ENCODE peak calls at places on chromosome 17, in five cellular contexts. E is adipocyte, Q is MM.1S, X is IMR-90, N is PC-3. U is an unnamed sample. For H3K4me1, the result is how much of the 10 kb centered on the place peaks cover.

GRCh38 chr17:19979917-19980770 is 2.5 kb upstream of the AKAP10 start:
- DNase-seq in Q (no peak), X (no peak), N (no peak), E (no peak), U (peak)

GRCh38 chr17:42697108-42697811 is 14.9 kb downstream of the CNTNAP1 start:
- DNase-seq in Q (no peak), N (no peak), X (no peak), E (no peak), U (no peak)

GRCh38 chr17:17506181-17506741 is 10.1 kb upstream of the RASD1 start:
- DNase-seq in E (no peak), X (no peak), Q (no peak), N (no peak), U (peak)

GRCh38 chr17:60947100-60947499 is 269.4 kb downstream of the BCAS3 start:
- DNase-seq in X (peak), N (peak), Q (no peak), E (no peak), U (no peak)

GRCh38 chr17:61247438-61247837 is 152.2 kb upstream of the TBX2 start:
- DNase-seq in E (peak), N (no peak), Q (no peak), X (peak), U (no peak)

GRCh38 chr17:66123163-66123562 is 68.8 kb downstream of the CEP112 start:
- DNase-seq in Q (no peak), E (peak), X (peak), N (peak), U (no peak)

GRCh38 chr17:41651625-41652460 is 27.5 kb upstream of the KRT17 start:
- DNase-seq in Q (no peak), N (no peak), X (no peak), E (no peak), U (peak)

GRCh38 chr17:44847581-44847980 is at the start of gene HIGD1B:
- DNase-seq in E (no peak), X (no peak), N (no peak), Q (no peak), U (no peak)

GRCh38 chr17:64130559-64131001 is 636 bp upstream of the ERN1 start:
- DNase-seq in Q (no peak), N (peak), E (peak), X (peak), U (peak)

DNA sequence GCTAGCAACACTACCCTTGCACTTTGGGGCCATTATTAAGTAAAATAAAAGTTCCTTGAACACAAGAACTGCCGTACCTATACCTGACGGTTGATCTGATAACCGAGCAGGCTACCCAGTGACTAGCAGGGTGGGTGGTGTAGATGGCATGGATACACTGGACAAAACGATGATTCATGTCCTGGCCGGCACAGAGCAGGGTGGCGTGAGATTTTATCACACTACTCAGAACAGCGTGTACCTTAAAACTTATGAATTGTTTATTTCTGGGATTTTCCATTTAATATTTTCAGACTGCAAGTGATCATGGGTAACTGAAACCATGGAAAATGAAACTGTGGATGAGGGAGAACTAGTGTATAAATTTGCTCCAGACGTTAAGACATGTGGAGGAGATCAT is 41.0 kb upstream of the MSI2 start:
- DNase-seq in Q (no peak), N (peak), E (peak), X (no peak), U (no peak)
- H3K9ac ChIP-seq in Q (no peak), N (peak), E (no peak), X (no peak), U (no peak)

DNA sequence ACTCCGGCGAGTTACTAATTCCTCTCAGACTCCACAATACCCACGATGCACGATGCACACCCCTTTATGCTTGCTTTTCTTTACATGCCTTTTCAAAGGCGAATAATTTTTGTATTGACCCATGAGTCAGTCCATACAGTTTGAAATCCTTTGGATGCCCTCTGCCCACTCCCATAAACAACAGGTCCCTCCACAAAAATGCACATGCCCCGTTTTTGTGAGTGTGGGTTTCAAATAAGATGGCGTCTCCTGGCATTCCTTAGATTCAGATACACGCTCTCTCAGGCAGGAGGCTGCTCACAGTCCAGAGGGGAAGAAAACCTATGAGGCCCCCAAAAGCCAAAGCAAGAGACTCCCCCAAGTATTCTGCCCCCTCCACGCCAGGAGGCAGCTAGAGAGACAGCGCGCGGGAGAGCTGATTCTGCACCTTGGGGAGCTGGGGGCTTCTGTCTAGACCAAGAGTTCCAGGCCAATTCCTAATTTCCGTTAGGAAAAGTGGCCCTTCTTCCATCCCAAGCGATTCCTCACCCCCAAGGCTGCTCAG is 19.6 kb upstream of the HOXB9 start:
- DNase-seq in N (no peak), X (no peak), Q (no peak), E (no peak), U (peak)
- H3K4me3 ChIP-seq in N (no peak), X (no peak), Q (no peak), E (no peak), U (peak)

GRCh38 chr17:28940142-28940541 is 11.2 kb downstream of the PHF12 start:
- DNase-seq in X (no peak), N (no peak), E (no peak), Q (no peak), U (no peak)
- H3K4me1 ChIP-seq in X (under half), N (under half), E (half or more), Q (under half), U (under half)

GRCh38 chr17:76932402-76933333 is 64.5 kb downstream of the MGAT5B start:
- DNase-seq in N (no peak), Q (no peak), E (no peak), X (no peak), U (no peak)
- H3K9ac ChIP-seq in N (no peak), Q (no peak), E (no peak), X (no peak), U (no peak)

GRCh38 chr17:81814748-81815645 is 11.0 kb downstream of the GCGR start:
- DNase-seq in E (no peak), N (no peak), X (no peak), Q (no peak), U (no peak)
- H3K4me3 ChIP-seq in E (no peak), N (no peak), X (no peak), Q (no peak), U (no peak)

GRCh38 chr17:68379692-68380677 is 77.3 kb downstream of the WIPI1 start:
- DNase-seq in Q (no peak), E (no peak), X (no peak), N (no peak), U (no peak)

GRCh38 chr17:68379150-68379510 is 78.2 kb downstream of the WIPI1 start:
- DNase-seq in Q (no peak), E (no peak), X (no peak), N (no peak), U (no peak)

GRCh38 chr17:68382582-68383085 is 74.7 kb downstream of the WIPI1 start:
- DNase-seq in X (no peak), E (peak), Q (no peak), N (no peak), U (no peak)

GRCh38 chr17:68383120-68383442 is 74.2 kb downstream of the WIPI1 start:
- DNase-seq in N (no peak), X (no peak), E (no peak), Q (no peak), U (no peak)

DNA sequence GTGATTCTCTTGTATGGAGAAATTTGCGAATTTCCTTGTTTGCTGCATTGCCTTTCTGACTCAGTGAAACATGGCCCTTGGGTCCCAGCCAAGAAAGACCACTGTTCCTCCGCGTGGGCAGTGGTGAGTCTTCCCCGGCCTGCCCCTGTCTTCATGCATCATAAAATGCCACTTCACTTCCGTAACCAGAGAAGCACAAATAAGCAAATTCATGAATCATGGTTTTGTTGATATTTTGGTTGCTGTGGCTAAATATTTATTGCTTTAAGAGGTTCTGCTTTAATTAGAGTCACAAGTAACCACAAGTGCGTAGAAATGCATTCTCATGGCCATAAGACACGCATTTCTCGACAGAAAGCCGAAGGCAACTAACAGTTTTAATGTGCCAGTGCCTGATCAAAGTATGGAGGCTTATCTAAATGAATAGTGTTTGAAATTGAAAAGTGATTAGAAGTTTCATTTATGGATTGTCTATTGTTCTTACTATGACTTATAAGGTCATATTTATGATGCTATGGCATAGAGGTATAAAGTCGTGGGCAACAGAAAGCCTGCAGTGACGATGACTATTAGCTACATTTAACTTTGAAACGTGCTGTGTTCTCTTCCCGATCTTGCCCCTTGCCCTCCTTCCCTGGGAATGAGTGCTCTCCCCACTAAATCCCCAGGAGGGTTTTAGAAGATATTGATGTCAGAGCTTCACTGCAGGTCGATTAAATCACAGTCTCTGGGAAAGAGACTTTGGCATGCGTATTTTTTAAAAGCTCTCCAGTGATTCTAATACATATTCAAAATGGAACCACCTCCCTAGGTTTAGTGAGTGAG is 76.0 kb downstream of the WIPI1 start:
- DNase-seq in X (peak), E (peak), N (peak), Q (no peak), U (no peak)
- H3K4me1 ChIP-seq in X (under half), E (half or more), N (half or more), Q (under half), U (under half)

DNA sequence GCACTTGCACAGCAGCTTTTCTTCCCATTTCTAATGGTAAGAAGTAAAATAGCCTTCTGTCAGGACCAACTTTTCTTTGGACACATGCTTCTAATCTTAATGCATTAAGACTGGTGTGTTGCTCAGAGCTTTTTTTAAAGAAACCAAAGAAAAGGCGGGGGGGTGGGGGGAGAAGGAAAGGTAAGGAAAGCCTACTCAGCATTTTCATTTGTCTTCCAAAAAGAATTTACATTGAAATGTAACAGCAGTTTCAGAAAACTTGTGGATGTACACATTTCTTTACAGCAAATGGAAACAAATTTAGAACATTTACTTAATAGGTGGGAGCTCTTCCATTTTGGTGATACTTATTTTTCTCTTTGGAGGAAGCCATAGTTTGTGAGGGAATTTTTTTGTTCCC is 49.6 kb downstream of the NLK start:
- DNase-seq in X (no peak), Q (no peak), N (no peak), E (no peak), U (no peak)
- H3K9ac ChIP-seq in X (no peak), Q (no peak), N (no peak), E (no peak), U (no peak)

DNA sequence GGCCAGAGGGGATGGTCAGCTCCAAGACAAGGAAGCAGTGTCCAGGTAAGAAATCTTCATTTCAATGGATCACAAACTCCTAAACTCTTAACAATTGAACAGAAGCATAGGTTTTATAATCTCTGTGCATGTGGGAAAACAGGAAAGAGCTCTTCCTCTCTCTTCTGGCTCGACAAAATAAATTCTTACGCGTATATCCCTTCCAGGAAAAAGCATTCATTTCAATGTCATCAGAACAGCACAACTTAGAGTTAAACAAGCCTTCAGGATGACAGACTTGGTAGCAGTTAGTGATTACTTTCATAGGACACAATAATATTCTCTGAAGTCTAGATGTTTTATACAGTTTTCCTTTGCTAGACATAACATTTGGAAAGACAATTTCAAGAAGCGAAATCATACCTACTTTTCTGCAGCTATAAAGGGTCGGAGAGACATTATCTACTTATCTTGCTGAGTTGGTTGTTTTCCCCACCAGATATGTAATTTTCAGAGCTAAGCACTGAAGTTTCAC is 19.3 kb upstream of the SLC35G3 start:
- DNase-seq in Q (no peak), N (no peak), X (no peak), E (no peak), U (no peak)
- H3K4me3 ChIP-seq in Q (no peak), N (no peak), X (no peak), E (no peak), U (no peak)

GRCh38 chr17:1512351-1512750 is 4.1 kb downstream of the INPP5K start:
- DNase-seq in X (no peak), Q (no peak), N (no peak), E (no peak), U (no peak)
- H3K4me1 ChIP-seq in X (under half), Q (under half), N (under half), E (under half), U (under half)